ENCODE peak calls at places on chromosomes 2 and 18, in five cellular contexts. U is ovary, Y is tibial nerve, S is nephron progenitor cell, A is OCI-LY7. Q is an unnamed sample.
A peak's percentile ranks its signal among the peaks of the same experiment; 100 is the strongest.

GRCh38 chr2:236086971-236087465 is 81.2 kb downstream of the GBX2 start:
- DNase-seq in U (no peak), Y (no peak), S (peak; percentile 25), A (no peak), Q (no peak)

GRCh38 chr2:162021659-162022058 is 52.4 kb downstream of the DPP4 start:
- DNase-seq in U (no peak), Y (no peak), S (no peak), A (no peak), Q (no peak)

GRCh38 chr2:71952572-71953188 is 195.0 kb downstream of the CYP26B1 start:
- DNase-seq in U (no peak), Y (no peak), S (no peak), A (no peak), Q (no peak)

GRCh38 chr2:118032169-118033013 is 18.5 kb upstream of the CCDC93 start:
- DNase-seq in U (no peak), Y (no peak), S (peak; percentile 49), A (peak; percentile 69), Q (peak; percentile 12)

GRCh38 chr2:97792416-97792815 is 79.0 kb downstream of the ZAP70 start:
- DNase-seq in U (no peak), Y (no peak), S (no peak), A (no peak), Q (no peak)

GRCh38 chr18:30376515-30376914 is 666.0 kb downstream of the DSC3 start:
- DNase-seq in U (no peak), Y (no peak), S (no peak), A (no peak), Q (no peak)

GRCh38 chr2:68255736-68256450 is 3.6 kb upstream of the PPP3R1 start:
- DNase-seq in U (no peak), Y (no peak), S (no peak), A (no peak), Q (no peak)

GRCh38 chr2:45382744-45383143 is 228.3 kb downstream of the SRBD1 start:
- DNase-seq in U (no peak), Y (no peak), S (no peak), A (no peak), Q (no peak)

GRCh38 chr2:69167469-69167822 is 154.5 kb downstream of the ANTXR1 start:
- DNase-seq in U (no peak), Y (no peak), S (no peak), A (no peak), Q (no peak)

GRCh38 chr2:72973566-72974435 is 56.5 kb downstream of the EMX1 start:
- DNase-seq in U (no peak), Y (no peak), S (peak; percentile 58), A (peak; percentile 75), Q (no peak)

GRCh38 chr2:133431289-133431688 is 137.0 kb downstream of the NCKAP5 start:
- DNase-seq in U (no peak), Y (no peak), S (no peak), A (no peak), Q (no peak)

GRCh38 chr2:55120634-55121359 is 70.5 kb upstream of the RTN4 start:
- DNase-seq in U (peak; percentile 67), Y (no peak), S (peak; percentile 73), A (no peak), Q (no peak)

GRCh38 chr18:37019157-37019571 is 190.2 kb downstream of the KIAA1328 start:
- DNase-seq in U (no peak), Y (no peak), S (no peak), A (no peak), Q (no peak)

GRCh38 chr2:212957624-212958023 is 193.8 kb downstream of the IKZF2 start:
- DNase-seq in U (no peak), Y (no peak), S (no peak), A (no peak), Q (no peak)

GRCh38 chr18:49023281-49023937 is 72.6 kb upstream of the SMAD7 start:
- DNase-seq in U (no peak), Y (no peak), S (no peak), A (peak; percentile 93), Q (no peak)

GRCh38 chr2:73018188-73018825 is 53.2 kb downstream of the SFXN5 start:
- DNase-seq in U (no peak), Y (no peak), S (no peak), A (no peak), Q (no peak)

GRCh38 chr2:88121678-88122077 is 6.2 kb downstream of the FABP1 start:
- DNase-seq in U (no peak), Y (no peak), S (no peak), A (no peak), Q (no peak)

GRCh38 chr2:36360834-36361233 is 5.3 kb downstream of the CRIM1 start:
- DNase-seq in U (no peak), Y (no peak), S (no peak), A (no peak), Q (no peak)

GRCh38 chr2:36360063-36360462 is 4.5 kb downstream of the CRIM1 start:
- DNase-seq in U (no peak), Y (no peak), S (no peak), A (no peak), Q (no peak)

GRCh38 chr2:36357506-36358316 is 2.1 kb downstream of the CRIM1 start:
- DNase-seq in U (peak; percentile 68), Y (no peak), S (peak; percentile 50), A (peak; percentile 68), Q (no peak)

GRCh38 chr2:36358317-36358659 is 2.7 kb downstream of the CRIM1 start:
- DNase-seq in U (no peak), Y (no peak), S (no peak), A (no peak), Q (no peak)

GRCh38 chr2:36359006-36359580 is 3.5 kb downstream of the CRIM1 start:
- DNase-seq in U (no peak), Y (no peak), S (no peak), A (peak; percentile 38), Q (no peak)
- TF ChIP-seq CTCF in U (no peak), Y (no peak), S (peak; percentile 5), A (peak; percentile 80), Q (peak; percentile 43)

GRCh38 chr2:15749460-15750432 is 158.1 kb downstream of the DDX1 start:
- DNase-seq in U (no peak), Y (no peak), S (no peak), A (no peak), Q (no peak)

GRCh38 chr2:15747698-15748471 is 156.2 kb downstream of the DDX1 start:
- DNase-seq in U (peak; percentile 18), Y (no peak), S (peak; percentile 58), A (no peak), Q (no peak)

GRCh38 chr2:15750433-15750814 is 158.8 kb downstream of the DDX1 start:
- DNase-seq in U (no peak), Y (no peak), S (no peak), A (no peak), Q (no peak)

GRCh38 chr2:15747172-15747550 is 155.5 kb downstream of the DDX1 start:
- DNase-seq in U (peak; percentile 5), Y (no peak), S (no peak), A (no peak), Q (no peak)

DNA sequence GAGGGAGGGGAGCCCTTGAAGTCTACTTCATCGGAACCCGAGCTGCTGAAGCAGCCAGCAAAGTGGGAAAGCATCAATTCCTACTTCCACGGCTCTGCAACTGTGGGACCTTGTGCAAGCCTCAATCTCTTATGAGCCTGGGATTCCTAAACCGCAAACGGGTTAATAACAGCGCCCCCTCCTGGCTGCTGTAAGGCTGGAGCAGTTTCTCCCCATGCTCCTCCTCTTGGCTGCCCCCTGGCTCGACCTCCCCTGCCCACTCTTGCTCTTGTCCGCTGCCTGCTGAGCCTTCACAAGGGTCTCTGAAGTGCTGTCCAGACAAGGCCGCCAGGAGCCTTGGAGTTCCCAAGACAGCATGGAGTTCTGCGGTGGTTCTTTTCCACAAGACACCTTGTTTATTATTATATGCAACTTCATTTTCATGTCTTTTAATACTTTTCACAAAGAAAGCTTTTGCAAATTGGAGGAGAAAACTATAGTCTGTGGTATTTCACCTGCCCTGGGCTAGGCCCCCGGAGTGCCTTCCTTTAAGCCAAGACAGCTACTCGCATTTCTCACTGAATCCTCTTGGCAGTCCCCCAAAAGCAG is 157.2 kb downstream of the DDX1 start:
- DNase-seq in U (no peak), Y (no peak), S (peak; percentile 66), A (peak; percentile 17), Q (no peak)
- TF ChIP-seq CTCF in U (no peak), Y (peak; percentile 10), S (peak; percentile 50), A (peak; percentile 74), Q (no peak)

DNA sequence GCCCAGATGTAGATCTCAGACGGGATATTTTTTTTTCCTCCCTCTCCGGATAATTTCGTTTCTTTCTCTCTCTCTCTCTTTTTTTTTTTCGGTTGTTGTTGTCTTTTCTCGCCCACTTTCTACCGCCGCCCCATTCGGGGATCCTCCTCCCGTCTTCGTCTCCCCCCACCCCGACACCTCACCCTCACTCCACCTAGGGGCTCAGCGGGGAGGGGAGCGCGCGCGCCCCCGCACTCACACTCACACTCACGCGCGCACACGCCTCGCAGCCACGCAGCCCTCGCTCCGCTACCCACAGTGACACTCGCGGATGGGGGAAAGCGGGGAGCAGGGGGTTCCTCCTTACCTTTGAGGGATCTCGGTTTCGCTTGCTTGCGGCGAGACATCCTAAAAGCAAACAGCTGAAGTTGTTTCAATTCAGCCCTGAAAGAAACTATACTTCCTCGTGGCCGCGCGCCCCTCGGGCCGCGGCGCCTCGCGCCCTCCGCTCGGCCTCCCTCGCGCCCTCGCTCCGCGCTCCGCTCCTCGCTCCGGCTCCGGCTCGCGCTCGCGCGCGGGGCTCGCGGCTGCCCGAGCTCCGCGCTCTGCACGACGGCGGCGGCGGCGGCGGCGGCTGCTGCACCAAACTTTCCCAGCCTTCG is 1.3 kb downstream of the ZNF521 start:
- DNase-seq in U (peak; percentile 84), Y (peak; percentile 40), S (peak; percentile 68), A (peak; percentile 7), Q (no peak)
- TF ChIP-seq CTCF in U (peak; percentile 6), Y (no peak), S (no peak), A (no peak), Q (no peak)

GRCh38 chr2:18406219-18406618 is 154.2 kb downstream of the RDH14 start:
- DNase-seq in U (no peak), Y (no peak), S (no peak), A (no peak), Q (no peak)

GRCh38 chr2:18401471-18401870 is 159.0 kb downstream of the RDH14 start:
- DNase-seq in U (no peak), Y (no peak), S (no peak), A (no peak), Q (no peak)

GRCh38 chr2:18402888-18403287 is 157.6 kb downstream of the RDH14 start:
- DNase-seq in U (no peak), Y (no peak), S (no peak), A (no peak), Q (no peak)

GRCh38 chr2:18404141-18404540 is 156.3 kb downstream of the RDH14 start:
- DNase-seq in U (no peak), Y (no peak), S (no peak), A (no peak), Q (no peak)

DNA sequence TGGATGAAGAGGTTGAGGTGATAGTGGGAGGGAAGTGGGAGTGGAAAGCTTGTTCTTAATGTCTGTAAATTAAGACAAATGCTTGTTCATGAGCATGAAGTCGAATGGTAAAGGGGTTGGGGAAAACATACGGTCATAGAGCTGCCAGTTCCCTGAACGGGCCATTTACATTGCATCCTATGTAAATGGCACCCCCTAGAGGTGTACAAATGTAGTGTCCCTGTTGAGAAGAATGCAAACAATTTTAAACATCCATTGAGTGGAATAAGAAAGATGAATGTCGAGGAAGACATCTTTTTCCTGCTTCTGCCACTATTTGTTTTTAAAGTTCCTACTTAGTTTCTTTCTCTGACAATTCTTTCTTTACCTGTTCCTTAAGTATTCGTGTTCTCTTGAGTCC is 155.7 kb downstream of the RDH14 start:
- DNase-seq in U (no peak), Y (no peak), S (no peak), A (peak; percentile 7), Q (no peak)
- TF ChIP-seq CTCF in U (no peak), Y (no peak), S (peak; percentile 62), A (peak; percentile 71), Q (no peak)